ENCODE peak calls at places on chromosomes 1 and 21, in five cellular contexts. D is PC-3, U is endothelial cell of umbilical vein, T is upper lobe of right lung, H is omental fat pad. I is an unnamed sample.
A peak's percentile ranks its signal among the peaks of the same experiment; 100 is the strongest.

GRCh38 chr1:35533596-35533995 is 23.6 kb downstream of the KIAA0319L start:
- DNase-seq in U (no peak), D (no peak), H (no peak), T (no peak), I (no peak)

GRCh38 chr1:245489838-245490237 is 335.1 kb downstream of the KIF26B start:
- DNase-seq in D (no peak), H (no peak), T (no peak), U (no peak), I (no peak)

GRCh38 chr1:86741947-86742572 is 37.7 kb downstream of the SH3GLB1 start:
- DNase-seq in U (peak; percentile 67), H (no peak), D (peak; percentile 66), T (no peak), I (no peak)

GRCh38 chr1:231027136-231027925 is 12.7 kb downstream of the FAM89A start:
- DNase-seq in D (no peak), U (no peak), H (no peak), T (no peak), I (no peak)

GRCh38 chr1:20980051-20980450 is 192.9 kb upstream of the HP1BP3 start:
- DNase-seq in D (no peak), T (no peak), U (no peak), H (no peak), I (no peak)

GRCh38 chr1:224377676-224378006 is 21.0 kb downstream of the CNIH4 start:
- DNase-seq in D (peak; percentile 82), T (no peak), U (no peak), H (no peak), I (no peak)

GRCh38 chr1:204366759-204367158 is 7.0 kb upstream of the PLEKHA6 start:
- DNase-seq in D (peak; percentile 45), U (no peak), H (no peak), T (no peak), I (no peak)

GRCh38 chr1:119617751-119618691 is 30.0 kb downstream of the ZNF697 start:
- DNase-seq in H (no peak), T (no peak), D (no peak), U (no peak), I (no peak)

GRCh38 chr1:50633465-50633864 is 210.2 kb upstream of the DMRTA2 start:
- DNase-seq in T (no peak), D (no peak), U (no peak), H (no peak), I (no peak)

GRCh38 chr1:240501115-240501514 is 110.8 kb downstream of the GREM2 start:
- DNase-seq in H (no peak), T (no peak), D (peak; percentile 46), U (no peak), I (no peak)

GRCh38 chr1:21160263-21160662 is 16.4 kb downstream of the EIF4G3 start:
- DNase-seq in H (no peak), U (no peak), D (no peak), T (no peak), I (no peak)

GRCh38 chr21:37369307-37369854 is 2.8 kb downstream of the DYRK1A start:
- DNase-seq in U (peak; percentile 43), T (no peak), D (no peak), H (no peak), I (no peak)

GRCh38 chr21:26169061-26169610 is 1.4 kb downstream of the APP start:
- DNase-seq in U (peak; percentile 76), D (peak; percentile 70), T (no peak), H (no peak), I (no peak)

GRCh38 chr1:167561753-167562152 is 8.2 kb upstream of the CREG1 start:
- DNase-seq in U (no peak), D (no peak), H (no peak), T (no peak), I (no peak)

GRCh38 chr1:19454265-19455198 is 30.8 kb downstream of the CAPZB start:
- DNase-seq in T (no peak), D (no peak), H (no peak), U (no peak), I (no peak)

GRCh38 chr1:207959141-207959825 is 48.4 kb upstream of the CD34 start:
- DNase-seq in H (peak; percentile 50), U (peak; percentile 63), D (no peak), T (peak; percentile 81), I (no peak)

GRCh38 chr1:165259236-165259635 is 97.3 kb downstream of the LMX1A start:
- DNase-seq in T (no peak), H (no peak), D (peak; percentile 14), U (no peak), I (no peak)

GRCh38 chr21:39180429-39181019 is 2.7 kb downstream of the PSMG1 start:
- DNase-seq in T (no peak), H (no peak), U (peak; percentile 7), D (peak; percentile 38), I (no peak)
- TF ChIP-seq CTCF in T (peak; percentile 14), H (no peak), U (peak; percentile 15), D (peak; percentile 52), I (no peak)

GRCh38 chr1:37032660-37033354 is 1.5 kb downstream of the GRIK3 start:
- DNase-seq in U (no peak), H (no peak), T (no peak), D (no peak), I (no peak)

GRCh38 chr1:37034301-37035013 is at the start of gene GRIK3:
- DNase-seq in H (no peak), D (no peak), T (no peak), U (no peak), I (no peak)

GRCh38 chr1:37031871-37032270 is 2.4 kb downstream of the GRIK3 start:
- DNase-seq in U (no peak), H (no peak), D (no peak), T (no peak), I (peak; percentile 66)

GRCh38 chr1:37035014-37035686 is 835 bp upstream of the GRIK3 start:
- DNase-seq in U (no peak), T (no peak), D (no peak), H (no peak), I (no peak)

DNA sequence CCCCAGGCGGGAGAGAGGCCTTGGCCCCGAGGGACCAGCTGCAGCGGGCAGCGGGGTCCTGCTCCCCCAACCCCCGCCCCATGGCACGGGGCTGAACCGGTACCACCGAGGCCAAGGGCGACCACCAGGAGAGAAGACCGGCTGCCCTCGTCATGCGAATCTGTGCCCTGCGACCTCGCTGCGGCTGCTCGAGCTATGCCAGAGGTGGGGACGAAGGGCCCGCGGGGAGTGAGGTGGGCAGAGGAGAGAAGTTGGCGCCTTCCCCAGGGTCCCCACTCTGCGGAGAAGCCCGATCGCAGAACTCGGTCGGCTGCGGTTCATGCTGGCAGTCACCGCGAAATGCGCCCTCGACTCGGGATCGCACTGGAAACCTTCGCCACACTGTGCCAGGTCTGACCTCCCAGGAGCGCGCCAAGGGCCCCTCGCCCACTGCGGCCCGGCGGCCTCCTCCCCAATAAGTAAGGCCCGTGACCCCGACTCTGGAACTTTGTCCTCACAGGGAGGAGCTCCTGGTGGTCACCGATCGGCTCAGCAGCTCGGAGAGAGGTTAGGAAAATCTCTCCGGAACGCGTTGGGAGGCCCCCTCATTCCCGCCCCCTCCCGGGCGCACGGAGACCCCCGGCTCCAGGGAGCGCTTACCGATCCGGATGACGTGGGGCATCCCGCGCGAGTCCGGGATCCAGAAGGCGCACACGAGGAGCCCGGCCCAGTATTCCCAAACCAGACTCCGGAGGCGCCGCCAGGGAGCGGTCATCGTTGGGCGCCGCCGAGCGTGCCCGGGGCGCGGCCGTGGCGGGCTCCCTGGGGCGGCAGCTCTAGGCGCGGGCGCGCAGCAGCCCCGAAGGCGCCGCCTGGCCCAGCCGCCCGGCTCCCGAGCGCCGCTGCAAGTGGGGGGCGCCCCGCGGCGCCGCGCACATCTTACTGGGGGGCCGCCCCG is 692 bp downstream of the GRIK3 start:
- DNase-seq in T (no peak), H (no peak), U (no peak), D (no peak), I (no peak)
- TF ChIP-seq CTCF in T (no peak), H (no peak), U (no peak), D (no peak), I (no peak)

GRCh38 chr1:22508991-22509390 is 54.3 kb upstream of the EPHA8 start:
- DNase-seq in H (no peak), U (no peak), D (no peak), T (no peak), I (no peak)

GRCh38 chr1:22507582-22507981 is 55.7 kb upstream of the EPHA8 start:
- DNase-seq in D (no peak), H (no peak), U (no peak), T (no peak), I (no peak)

GRCh38 chr1:22506130-22506692 is 54.6 kb downstream of the ZBTB40 start:
- DNase-seq in T (no peak), U (no peak), D (no peak), H (no peak), I (no peak)

GRCh38 chr1:22509815-22510214 is 53.5 kb upstream of the EPHA8 start:
- DNase-seq in U (peak; percentile 10), D (peak; percentile 2), T (no peak), H (no peak), I (no peak)

GRCh38 chr1:22508329-22508728 is 55.0 kb upstream of the EPHA8 start:
- DNase-seq in T (no peak), U (no peak), H (no peak), D (no peak), I (no peak)
- TF ChIP-seq CTCF in T (no peak), U (no peak), H (no peak), D (no peak), I (no peak)

GRCh38 chr1:63924600-63924999 is 150.8 kb downstream of the ROR1 start:
- DNase-seq in D (peak; percentile 23), H (no peak), T (no peak), U (no peak), I (no peak)
- TF ChIP-seq CTCF in D (peak; percentile 37), H (no peak), T (no peak), U (no peak), I (no peak)

DNA sequence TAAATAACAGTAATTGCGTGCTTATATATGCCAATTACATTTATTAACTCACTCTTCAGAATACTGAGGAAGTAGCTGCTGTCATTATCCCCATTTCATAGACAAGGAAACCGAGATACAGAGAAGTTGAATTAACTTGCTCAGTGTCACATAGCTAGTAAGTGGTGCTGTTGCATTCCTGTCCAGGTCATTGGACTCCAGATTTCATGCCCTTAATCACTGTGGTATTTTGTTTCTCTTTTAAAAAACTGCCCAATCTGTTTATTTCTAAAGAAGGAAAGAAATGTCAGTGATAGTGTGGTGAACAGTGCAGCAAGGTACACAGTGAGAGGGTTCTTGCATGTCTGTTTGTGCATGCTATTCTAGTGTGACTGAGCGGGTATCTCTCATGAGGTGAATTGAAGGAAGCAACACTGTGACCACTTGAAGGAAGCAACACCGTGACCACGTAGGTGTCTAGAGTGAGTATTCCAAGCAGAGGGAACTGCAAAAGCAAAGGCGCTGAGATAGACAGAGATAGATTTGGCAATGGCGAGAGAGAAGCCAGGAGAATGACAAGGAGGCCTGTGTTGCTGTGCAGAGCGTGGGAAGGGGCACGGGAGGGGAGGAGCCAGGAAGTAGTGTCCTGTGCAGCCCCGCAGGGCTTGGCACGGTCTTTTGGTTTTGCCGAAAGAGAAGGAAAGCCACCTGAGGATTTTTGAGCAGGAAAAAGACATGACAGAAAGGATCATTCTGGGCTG is 95.9 kb downstream of the CAMTA1 start:
- DNase-seq in U (no peak), D (no peak), H (no peak), T (no peak), I (no peak)
- TF ChIP-seq CTCF in U (no peak), D (no peak), H (no peak), T (no peak), I (no peak)

I was measured in D721Med.